ENCODE peak calls at places on chromosomes 13 and 19, in four cellular contexts. O is left ventricle myocardium inferior, T is testis, K is heart right ventricle. S is an unnamed sample.

GRCh38 chr13:93226623-93227279 is at the start of gene GPC6:
- DNase-seq in T (peak; percentile 43), K (no peak), O (no peak), S (no peak)

GRCh38 chr13:21075303-21076264 is 14.2 kb upstream of the LATS2 start:
- DNase-seq in T (peak; percentile 42), O (peak; percentile 53), K (peak; percentile 41), S (peak; percentile 80)

GRCh38 chr13:48403929-48404328 is 9.0 kb downstream of the LPAR6 start:
- DNase-seq in T (no peak), K (no peak), O (no peak), S (no peak)

GRCh38 chr13:110034031-110034430 is 247.6 kb upstream of the IRS2 start:
- DNase-seq in O (no peak), K (no peak), T (no peak), S (no peak)

GRCh38 chr19:35438527-35438926 is 9.5 kb upstream of the FFAR2 start:
- DNase-seq in K (no peak), O (no peak), T (no peak), S (no peak)

GRCh38 chr13:29640665-29641064 is 45.2 kb upstream of the SLC7A1 start:
- DNase-seq in K (no peak), O (no peak), T (no peak), S (no peak)

GRCh38 chr19:10228925-10229324 is 2.2 kb downstream of the S1PR2 start:
- DNase-seq in O (no peak), K (peak; percentile 24), T (no peak), S (no peak)

GRCh38 chr19:29544656-29545360 is 19.0 kb downstream of the VSTM2B start:
- DNase-seq in O (no peak), T (no peak), K (no peak), S (peak; percentile 29)

GRCh38 chr19:16867211-16867610 is 21.6 kb upstream of the F2RL3 start:
- DNase-seq in T (peak; percentile 89), K (no peak), O (no peak), S (no peak)

GRCh38 chr19:13817018-13817614 is 21.9 kb downstream of the ZSWIM4 start:
- DNase-seq in K (no peak), O (no peak), T (peak; percentile 50), S (no peak)

GRCh38 chr19:3857449-3858003 is 11.3 kb downstream of the ZFR2 start:
- DNase-seq in T (no peak), O (no peak), K (no peak), S (no peak)

GRCh38 chr19:39428309-39429112 is 7.2 kb downstream of the RPS16 start:
- DNase-seq in K (peak; percentile 84), T (peak; percentile 80), O (peak; percentile 74), S (peak; percentile 86)

GRCh38 chr13:36549771-36550170 is 117.5 kb downstream of the CCNA1 start:
- DNase-seq in O (no peak), K (peak; percentile 28), T (no peak), S (no peak)

GRCh38 chr19:51751655-51752054 is at the start of gene FPR1:
- DNase-seq in K (no peak), T (no peak), O (no peak), S (no peak)

GRCh38 chr13:44810067-44810840 is 179.0 kb downstream of the NUFIP1 start:
- DNase-seq in T (peak; percentile 54), O (no peak), K (peak; percentile 16), S (peak; percentile 13)

GRCh38 chr19:13036366-13036976 is 41.2 kb downstream of the NFIX start:
- DNase-seq in K (no peak), T (no peak), O (no peak), S (no peak)

GRCh38 chr13:48333976-48334375 is 30.4 kb downstream of the RB1 start:
- DNase-seq in K (no peak), O (no peak), T (no peak), S (no peak)

GRCh38 chr19:57269515-57270250 is 10.6 kb upstream of the ZNF460 start:
- DNase-seq in T (no peak), O (no peak), K (no peak), S (no peak)

GRCh38 chr13:95254341-95254740 is 46.9 kb downstream of the ABCC4 start:
- DNase-seq in K (no peak), O (no peak), T (no peak), S (no peak)

GRCh38 chr13:78701383-78701782 is 42.4 kb upstream of the OBI1 start:
- DNase-seq in K (no peak), O (no peak), T (no peak), S (no peak)

GRCh38 chr13:20188649-20189553 is 3.8 kb downstream of the GJB2 start:
- DNase-seq in T (no peak), K (no peak), O (no peak), S (no peak)

GRCh38 chr13:111337206-111337605 is 16.8 kb downstream of the TEX29 start:
- DNase-seq in O (no peak), T (no peak), K (peak; percentile 0), S (no peak)

GRCh38 chr13:65090191-65090590 is 2139.9 kb downstream of the PCDH9 start:
- DNase-seq in O (no peak), T (no peak), K (no peak), S (no peak)

GRCh38 chr13:46866150-46866549 is 30.7 kb downstream of the HTR2A start:
- DNase-seq in T (no peak), O (no peak), K (no peak), S (peak; percentile 36)

GRCh38 chr19:33902802-33903488 is 106.3 kb downstream of the KCTD15 start:
- DNase-seq in O (no peak), T (no peak), K (no peak), S (no peak)

GRCh38 chr19:2495651-2496316 is 19.9 kb downstream of the GADD45B start:
- DNase-seq in O (no peak), T (peak; percentile 73), K (peak; percentile 77), S (peak; percentile 69)

GRCh38 chr13:105969761-105970160 is 565.7 kb downstream of the EFNB2 start:
- DNase-seq in T (no peak), K (no peak), O (no peak), S (no peak)

GRCh38 chr13:77946522-77946921 is 27.9 kb upstream of the EDNRB start:
- DNase-seq in T (no peak), K (peak; percentile 6), O (no peak), S (no peak)

GRCh38 chr13:31914843-31915242 is 116.7 kb upstream of the FRY start:
- DNase-seq in K (no peak), T (no peak), O (no peak), S (no peak)

GRCh38 chr13:31909889-31910551 is 121.6 kb upstream of the FRY start:
- DNase-seq in K (peak; percentile 76), T (peak; percentile 49), O (no peak), S (peak; percentile 39)

GRCh38 chr13:31912641-31913401 is 118.8 kb upstream of the FRY start:
- DNase-seq in O (no peak), T (no peak), K (no peak), S (no peak)

GRCh38 chr13:31910633-31911032 is 120.9 kb upstream of the FRY start:
- DNase-seq in O (no peak), K (no peak), T (no peak), S (no peak)

DNA sequence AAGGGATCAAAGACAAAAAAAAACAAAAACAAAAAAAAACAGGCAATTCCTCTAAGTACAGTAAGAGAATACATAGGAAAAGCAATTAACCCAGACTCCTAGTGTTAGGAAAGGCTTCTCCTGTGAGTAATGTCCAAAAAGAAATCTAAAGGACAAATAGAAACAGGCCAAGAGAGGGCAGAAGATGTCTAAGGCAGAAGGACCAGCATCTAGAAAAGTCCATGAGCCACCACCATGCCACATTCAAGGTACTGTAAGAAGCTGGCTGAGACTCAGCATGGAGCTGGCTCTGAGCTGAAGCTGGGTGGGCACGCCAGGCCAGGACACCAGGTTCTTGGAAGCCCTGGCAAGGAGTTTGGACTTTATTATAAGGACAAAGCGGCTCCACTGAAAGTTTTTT is 118.1 kb upstream of the FRY start:
- DNase-seq in T (no peak), K (no peak), O (no peak), S (no peak)
- TF ChIP-seq CTCF in T (no peak), K (no peak), O (no peak), S (no peak)

GRCh38 chr19:48738557-48739399 is 1.6 kb downstream of the RASIP1 start:
- DNase-seq in T (peak; percentile 94), K (peak; percentile 95), O (peak; percentile 94), S (peak; percentile 96)
- TF ChIP-seq CTCF in T (peak; percentile 18), K (peak; percentile 73), O (peak; percentile 64), S (peak; percentile 44)

DNA sequence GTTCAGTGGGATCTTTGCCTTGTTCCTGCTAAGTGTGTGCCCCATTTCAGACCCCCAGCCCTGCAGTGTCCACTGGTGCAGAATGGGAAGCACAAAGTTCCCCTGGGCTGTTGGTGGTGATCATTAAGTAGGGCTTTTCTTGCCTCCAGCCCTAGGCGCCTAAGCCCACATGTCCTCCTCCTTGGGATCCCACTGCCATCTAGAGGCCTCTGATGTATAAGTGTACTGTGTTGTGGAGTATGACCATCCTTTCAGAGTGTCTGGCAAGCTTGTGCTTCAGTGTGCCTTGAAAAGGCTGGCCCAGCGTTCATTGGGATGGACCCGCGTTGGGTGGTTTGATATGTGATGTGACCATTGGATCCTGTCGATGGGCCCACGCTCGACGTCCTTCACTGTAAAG is 71.2 kb downstream of the WASF3 start:
- DNase-seq in O (no peak), K (no peak), T (peak; percentile 32), S (no peak)
- TF ChIP-seq CTCF in O (no peak), K (no peak), T (no peak), S (no peak)

DNA sequence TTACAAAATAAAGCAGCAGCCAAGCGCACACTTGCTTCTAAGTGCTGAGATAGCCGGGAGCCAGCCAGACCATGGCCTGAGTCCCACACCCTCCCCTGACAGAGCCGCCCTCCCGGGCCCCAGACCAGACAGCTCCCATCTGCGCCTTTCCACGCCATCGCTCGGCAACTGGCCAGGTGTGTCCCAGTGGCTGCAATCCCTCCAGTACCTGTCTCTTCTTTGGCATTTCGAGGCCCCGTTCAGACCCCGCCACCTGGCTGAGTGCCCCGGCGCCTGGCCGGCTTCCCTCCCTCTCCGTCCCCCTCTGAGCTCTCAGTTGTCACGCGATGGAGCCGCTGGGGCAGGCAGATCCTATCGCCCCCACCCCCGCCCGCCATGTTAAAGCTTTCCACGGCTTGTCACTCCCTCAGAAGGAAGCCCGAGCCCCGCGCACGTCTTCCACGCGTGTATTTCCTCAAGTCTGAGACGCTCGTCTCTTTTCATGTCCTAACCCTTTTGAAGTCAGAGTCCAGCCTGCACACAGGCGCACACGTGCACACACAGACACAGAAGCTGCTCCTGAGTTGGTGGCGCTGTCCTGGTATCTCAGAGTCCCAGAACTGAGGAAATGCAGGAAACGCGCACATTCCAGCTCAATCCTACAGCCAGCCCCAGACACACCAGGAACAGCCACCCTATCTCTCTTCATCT is 7.9 kb downstream of the MLLT1 start:
- DNase-seq in K (peak; percentile 89), T (peak; percentile 80), O (peak; percentile 93), S (peak; percentile 95)
- TF ChIP-seq CTCF in K (peak; percentile 27), T (no peak), O (peak; percentile 21), S (no peak)

DNA sequence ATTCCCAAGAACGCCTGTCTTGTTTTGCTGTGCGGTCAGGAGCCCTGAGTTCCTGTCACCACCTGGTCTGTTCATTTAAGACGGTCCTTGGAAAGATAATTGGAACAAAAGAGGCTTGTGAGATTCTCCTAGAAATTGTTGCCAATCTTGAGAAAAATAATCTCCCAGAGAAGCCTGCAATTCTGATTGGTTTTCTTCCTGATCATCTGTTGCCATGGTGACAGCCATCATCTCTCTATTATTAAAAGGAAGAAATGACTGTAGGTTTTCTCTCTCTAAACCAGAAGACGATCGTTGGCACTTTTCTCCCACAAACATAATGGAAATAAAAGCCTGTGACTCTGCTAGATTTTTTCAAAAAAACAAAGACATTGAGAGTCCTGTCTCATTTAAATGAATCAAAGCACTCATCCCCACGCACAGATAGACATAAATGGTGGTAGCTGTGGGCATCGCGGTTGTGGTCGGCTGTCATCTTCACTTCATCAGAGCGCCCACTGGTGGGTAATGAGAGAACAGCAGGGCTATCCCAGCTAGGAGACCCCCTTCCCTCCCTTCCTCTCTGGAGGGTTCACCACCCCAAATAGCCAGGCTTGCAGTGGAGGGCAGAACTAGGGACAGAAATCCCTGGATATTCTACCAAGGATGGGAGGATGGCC is 21.7 kb upstream of the CALM3 start:
- DNase-seq in T (peak; percentile 36), O (no peak), K (no peak), S (no peak)
- TF ChIP-seq CTCF in T (no peak), O (peak; percentile 35), K (no peak), S (peak; percentile 10)